ENCODE peak calls at places on chromosomes 4 and X, in four cellular contexts. One of them, this sample, is unnamed.

GRCh38 chrX:141142946-141143345 is 34.0 kb downstream of the LDOC1 start:
- DNase-seq in neural progenitor cell: no peak
- DNase-seq in heart right ventricle: no peak
- DNase-seq in lower leg skin: no peak
- DNase-seq in this sample: no peak

GRCh38 chr4:39616651-39617050 is 22.0 kb downstream of the SMIM14 start:
- DNase-seq in neural progenitor cell: no peak
- DNase-seq in lower leg skin: no peak
- DNase-seq in heart right ventricle: no peak
- DNase-seq in this sample: no peak

GRCh38 chr4:38976308-38976707 is 55.9 kb downstream of the TMEM156 start:
- DNase-seq in neural progenitor cell: no peak
- DNase-seq in lower leg skin: no peak
- DNase-seq in heart right ventricle: no peak
- DNase-seq in this sample: no peak

GRCh38 chrX:145609951-145610511 is 207.6 kb upstream of the SLITRK2 start:
- DNase-seq in lower leg skin: no peak
- DNase-seq in neural progenitor cell: no peak
- DNase-seq in heart right ventricle: no peak
- DNase-seq in this sample: no peak

GRCh38 chr4:74635490-74636123 is 158.7 kb downstream of the BTC start:
- DNase-seq in heart right ventricle: no peak
- DNase-seq in neural progenitor cell: no peak
- DNase-seq in lower leg skin: no peak
- DNase-seq in this sample: no peak

GRCh38 chr4:110823251-110823650 is 200.4 kb upstream of the PITX2 start:
- DNase-seq in heart right ventricle: no peak
- DNase-seq in lower leg skin: no peak
- DNase-seq in neural progenitor cell: no peak
- DNase-seq in this sample: no peak

GRCh38 chr4:181323061-181323460 is 920.1 kb upstream of the TENM3 start:
- DNase-seq in heart right ventricle: no peak
- DNase-seq in lower leg skin: no peak
- DNase-seq in neural progenitor cell: no peak
- DNase-seq in this sample: no peak

GRCh38 chr4:125132281-125132680 is 182.5 kb upstream of the FAT4 start:
- DNase-seq in neural progenitor cell: no peak
- DNase-seq in heart right ventricle: no peak
- DNase-seq in lower leg skin: no peak
- DNase-seq in this sample: no peak

GRCh38 chrX:9911479-9911878 is 55.7 kb upstream of the CLDN34 start:
- DNase-seq in lower leg skin: no peak
- DNase-seq in heart right ventricle: no peak
- DNase-seq in neural progenitor cell: no peak
- DNase-seq in this sample: no peak

GRCh38 chr4:99321241-99322191 is at the start of gene ADH1B:
- DNase-seq in heart right ventricle: no peak
- DNase-seq in lower leg skin: no peak
- DNase-seq in neural progenitor cell: peak; percentile 70
- DNase-seq in this sample: no peak

GRCh38 chrX:17456526-17456925 is 81.5 kb downstream of the NHS start:
- DNase-seq in neural progenitor cell: peak; percentile 84
- DNase-seq in heart right ventricle: no peak
- DNase-seq in lower leg skin: no peak
- DNase-seq in this sample: no peak

GRCh38 chrX:71666240-71667223 is 814 bp upstream of the LOC101059915 start:
- DNase-seq in heart right ventricle: no peak
- DNase-seq in lower leg skin: no peak
- DNase-seq in neural progenitor cell: no peak
- DNase-seq in this sample: no peak

DNA sequence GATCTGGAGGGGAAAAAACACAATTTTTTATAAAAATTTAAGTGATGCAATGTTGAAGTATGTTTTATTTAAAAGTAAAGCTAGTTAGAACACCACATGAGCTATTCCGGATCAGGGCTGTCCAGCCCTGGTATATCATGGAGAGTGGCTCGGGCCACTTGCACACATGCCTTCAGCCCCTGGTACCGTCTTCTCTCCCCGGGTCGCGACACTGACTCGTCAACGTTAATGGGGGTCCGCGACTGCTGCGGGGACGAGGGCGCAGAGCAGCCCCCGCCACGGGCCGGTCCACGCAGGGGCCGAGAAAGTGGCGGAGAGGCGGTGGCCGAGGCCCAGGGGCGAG is 204.7 kb downstream of the TENM3 start:
- DNase-seq in heart right ventricle: no peak
- DNase-seq in lower leg skin: no peak
- DNase-seq in neural progenitor cell: peak; percentile 45
- DNase-seq in this sample: no peak
- H3K4me3 ChIP-seq in heart right ventricle: peak overlapping the region; percentile 70
- H3K4me3 ChIP-seq in lower leg skin: peak overlapping the region; percentile 50
- H3K4me3 ChIP-seq in neural progenitor cell: peak overlapping the region; percentile 68
- H3K4me3 ChIP-seq in this sample: no peak overlapping the region

GRCh38 chrX:33210156-33210555 is 1.2 kb downstream of the DMD start:
- DNase-seq in neural progenitor cell: no peak
- DNase-seq in lower leg skin: no peak
- DNase-seq in heart right ventricle: no peak
- DNase-seq in this sample: no peak

GRCh38 chrX:33207056-33207455 is 4.3 kb downstream of the DMD start:
- DNase-seq in heart right ventricle: no peak
- DNase-seq in neural progenitor cell: no peak
- DNase-seq in lower leg skin: no peak
- DNase-seq in this sample: no peak

DNA sequence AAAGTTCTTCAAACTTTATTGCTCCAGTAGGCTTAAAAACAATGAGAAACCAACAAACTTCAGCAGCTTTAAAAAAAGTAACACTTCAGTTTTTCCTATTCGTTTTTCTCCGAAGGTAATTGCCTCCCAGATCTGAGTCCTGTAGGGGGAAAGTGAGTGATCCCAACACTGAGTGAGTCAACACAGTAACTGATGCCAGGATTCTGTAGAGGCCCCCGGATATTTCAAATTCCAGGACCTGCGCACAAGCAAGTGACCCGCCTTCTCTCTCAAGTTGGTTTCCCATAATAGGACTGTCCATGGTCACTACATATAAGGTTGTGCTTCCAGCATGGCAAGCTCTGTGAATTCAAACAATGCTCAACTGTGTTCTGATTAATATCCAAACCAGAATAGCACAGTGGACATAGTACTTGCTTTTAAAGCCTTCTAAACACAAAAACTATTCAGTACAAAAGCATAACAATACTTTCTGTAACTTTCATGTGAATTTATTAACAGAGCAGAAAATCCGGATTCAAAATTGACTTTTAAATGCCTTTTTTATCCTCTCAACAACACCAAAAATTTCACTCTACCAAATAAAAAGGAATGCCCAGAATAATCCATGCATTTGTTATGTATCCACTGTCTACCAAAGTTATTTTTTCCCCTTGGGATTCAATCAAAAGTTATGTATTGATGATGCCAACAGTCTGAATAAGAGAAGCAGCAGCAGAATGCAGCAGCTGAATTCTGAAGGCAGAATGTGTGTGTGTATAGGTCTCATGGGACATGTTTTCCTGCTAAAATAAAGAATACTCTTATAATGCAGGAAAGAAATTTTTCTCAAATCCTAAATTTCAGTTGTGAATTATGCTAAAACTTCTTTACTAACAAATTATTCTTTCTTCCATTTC is at the start of gene DMD:
- DNase-seq in neural progenitor cell: peak; percentile 41
- DNase-seq in heart right ventricle: peak; percentile 71
- DNase-seq in lower leg skin: peak; percentile 10
- DNase-seq in this sample: no peak
- H3K4me3 ChIP-seq in neural progenitor cell: no peak within 1 kb of the TSS
- H3K4me3 ChIP-seq in heart right ventricle: peak within 1 kb of the TSS; percentile 52
- H3K4me3 ChIP-seq in lower leg skin: no peak within 1 kb of the TSS
- H3K4me3 ChIP-seq in this sample: no peak within 1 kb of the TSS

GRCh38 chr4:152244659-152245058 is 291.2 kb downstream of the FBXW7 start:
- DNase-seq in heart right ventricle: no peak
- DNase-seq in neural progenitor cell: no peak
- DNase-seq in lower leg skin: no peak
- DNase-seq in this sample: no peak

GRCh38 chr4:152248347-152248746 is 287.5 kb downstream of the FBXW7 start:
- DNase-seq in neural progenitor cell: no peak
- DNase-seq in heart right ventricle: no peak
- DNase-seq in lower leg skin: no peak
- DNase-seq in this sample: no peak

GRCh38 chr4:152247271-152247975 is 288.5 kb downstream of the FBXW7 start:
- DNase-seq in neural progenitor cell: no peak
- DNase-seq in lower leg skin: no peak
- DNase-seq in heart right ventricle: peak; percentile 46
- DNase-seq in this sample: no peak

GRCh38 chr4:152245706-152246105 is 290.2 kb downstream of the FBXW7 start:
- DNase-seq in lower leg skin: no peak
- DNase-seq in neural progenitor cell: no peak
- DNase-seq in heart right ventricle: no peak
- DNase-seq in this sample: no peak

DNA sequence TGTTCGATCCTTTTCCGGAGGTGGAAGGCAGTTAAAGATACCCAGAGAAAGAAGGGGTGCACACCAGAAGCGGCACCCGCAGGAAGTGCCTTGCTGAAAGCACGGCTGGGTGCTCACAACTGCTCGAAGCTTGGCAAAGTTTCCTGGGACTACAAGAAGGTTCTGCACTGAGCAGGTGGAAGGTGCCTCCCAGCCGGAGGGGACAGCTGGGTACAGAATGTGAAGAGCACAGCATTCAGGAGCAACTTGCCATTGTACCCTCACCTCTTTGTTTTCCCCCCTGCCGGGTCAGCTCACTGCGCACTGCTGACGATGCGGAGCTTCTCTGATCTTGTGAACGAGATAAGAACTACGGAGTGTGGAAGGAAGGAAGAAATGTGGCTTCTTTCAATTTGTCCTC is 289.2 kb downstream of the FBXW7 start:
- DNase-seq in lower leg skin: no peak
- DNase-seq in heart right ventricle: no peak
- DNase-seq in neural progenitor cell: no peak
- DNase-seq in this sample: peak; percentile 51
- H3K4me3 ChIP-seq in lower leg skin: no peak overlapping the region
- H3K4me3 ChIP-seq in heart right ventricle: no peak overlapping the region
- H3K4me3 ChIP-seq in neural progenitor cell: no peak overlapping the region
- H3K4me3 ChIP-seq in this sample: peak overlapping the region; percentile 22

GRCh38 chr4:145887241-145887964 is 51.2 kb downstream of the ZNF827 start:
- DNase-seq in neural progenitor cell: no peak
- DNase-seq in lower leg skin: no peak
- DNase-seq in heart right ventricle: peak; percentile 26
- DNase-seq in this sample: no peak
- H3K4me3 ChIP-seq in neural progenitor cell: no peak overlapping the region
- H3K4me3 ChIP-seq in lower leg skin: no peak overlapping the region
- H3K4me3 ChIP-seq in heart right ventricle: no peak overlapping the region
- H3K4me3 ChIP-seq in this sample: no peak overlapping the region

DNA sequence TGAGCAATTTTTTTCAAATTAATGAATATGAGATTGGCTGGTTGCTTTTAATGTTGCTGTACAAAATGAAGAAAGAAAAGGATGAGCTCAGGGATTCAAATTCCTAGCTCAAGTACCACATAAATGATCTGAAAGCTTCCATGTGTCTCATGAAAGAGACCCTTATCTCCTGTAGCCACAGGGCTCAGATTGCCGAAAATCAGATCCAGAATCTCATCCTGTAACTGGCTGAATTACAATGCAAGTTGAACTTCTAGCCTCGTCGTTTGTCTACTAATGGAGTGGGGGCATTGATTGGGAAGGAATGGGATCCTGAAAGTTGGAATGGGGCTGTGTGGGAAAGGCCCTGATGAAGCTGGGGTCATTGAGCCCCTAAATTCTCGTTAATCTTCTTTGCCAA is 143.4 kb upstream of the ATP6AP2 start:
- DNase-seq in lower leg skin: no peak
- DNase-seq in neural progenitor cell: no peak
- DNase-seq in heart right ventricle: no peak
- DNase-seq in this sample: no peak
- H3K4me3 ChIP-seq in lower leg skin: no peak overlapping the region
- H3K4me3 ChIP-seq in neural progenitor cell: no peak overlapping the region
- H3K4me3 ChIP-seq in heart right ventricle: no peak overlapping the region
- H3K4me3 ChIP-seq in this sample: no peak overlapping the region

DNA sequence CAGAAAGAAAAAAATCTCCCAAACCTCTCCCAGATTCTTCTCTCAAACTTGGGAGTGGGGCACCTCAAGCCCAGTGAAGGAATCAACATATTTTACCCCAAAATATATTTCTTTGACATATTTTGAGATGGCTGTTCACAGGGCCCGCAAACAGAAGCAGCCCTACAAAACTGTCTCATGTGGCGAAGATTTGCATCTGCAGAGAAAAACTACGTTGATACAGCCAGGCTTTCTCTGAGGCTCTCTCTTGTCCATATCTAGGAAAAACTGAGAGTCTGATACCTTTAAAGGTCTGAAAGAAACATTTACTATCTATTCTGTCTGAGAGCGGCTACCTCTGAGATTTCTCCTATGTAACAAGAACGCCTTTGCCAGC is 23.3 kb upstream of the TMSB4X start:
- DNase-seq in lower leg skin: no peak
- DNase-seq in neural progenitor cell: no peak
- DNase-seq in heart right ventricle: no peak
- DNase-seq in this sample: no peak
- H3K4me3 ChIP-seq in lower leg skin: no peak overlapping the region
- H3K4me3 ChIP-seq in neural progenitor cell: no peak overlapping the region
- H3K4me3 ChIP-seq in heart right ventricle: no peak overlapping the region
- H3K4me3 ChIP-seq in this sample: peak overlapping the region; percentile 79

This sample was measured in CD4-positive, alpha-beta memory T cell.